ENCODE peak calls at places on chromosomes 1 and 21, in nine cellular contexts. B, Z, R, U, Y, P, A, E and S are unnamed samples.

GRCh38 chr1:156840880-156841279 is 18.0 kb downstream of the INSRR start:
- DNase-seq in Z (no peak), E (no peak), A (no peak), U (no peak), P (no peak), Y (no peak), B (peak), R (no peak), S (no peak)

GRCh38 chr1:15214507-15214906 is 32.5 kb upstream of the FHAD1 start:
- DNase-seq in R (peak), Y (no peak), A (peak), P (no peak), B (no peak), E (no peak), U (no peak), Z (no peak), S (no peak)

GRCh38 chr1:27003745-27004470 is 8.7 kb downstream of the TENT5B start:
- DNase-seq in E (no peak), B (peak), A (no peak), U (no peak), P (no peak), Y (no peak), Z (no peak), R (no peak), S (no peak)

GRCh38 chr1:234722904-234723588 is 113.1 kb upstream of the IRF2BP2 start:
- DNase-seq in E (peak), R (peak), B (peak), P (peak), A (peak), Z (no peak), Y (peak), U (peak), S (no peak)

GRCh38 chr1:39369568-39369967 is 121.9 kb upstream of the BMP8A start:
- DNase-seq in Y (no peak), A (no peak), P (no peak), Z (no peak), B (no peak), U (no peak), R (no peak), E (no peak), S (no peak)

GRCh38 chr21:45383111-45383614 is 21.8 kb upstream of the COL18A1 start:
- DNase-seq in Y (no peak), A (no peak), U (peak), E (no peak), Z (no peak), P (no peak), B (no peak), R (peak), S (no peak)

GRCh38 chr1:237932806-237933205 is 42.1 kb upstream of the ZP4 start:
- DNase-seq in Z (no peak), R (no peak), U (no peak), Y (no peak), B (no peak), E (no peak), A (peak), P (no peak), S (no peak)

GRCh38 chr1:89888480-89889335 is 67.9 kb downstream of the LRRC8D start:
- DNase-seq in P (no peak), A (no peak), Z (no peak), E (no peak), B (no peak), Y (no peak), R (no peak), U (no peak), S (no peak)

GRCh38 chr1:228015276-228016180 is 8.7 kb downstream of the WNT3A start:
- DNase-seq in Y (no peak), U (peak), A (no peak), P (no peak), Z (no peak), B (peak), E (no peak), R (peak), S (peak)

GRCh38 chr1:69982992-69983391 is 222.4 kb downstream of the LRRC40 start:
- DNase-seq in R (no peak), E (no peak), A (peak), B (no peak), Y (no peak), Z (no peak), U (no peak), P (no peak), S (no peak)

GRCh38 chr1:17825273-17826164 is 70.4 kb downstream of the ACTL8 start:
- DNase-seq in E (no peak), Y (no peak), P (no peak), Z (no peak), R (no peak), U (no peak), A (no peak), B (no peak), S (no peak)

GRCh38 chr1:107648071-107648470 is 316.9 kb downstream of the VAV3 start:
- DNase-seq in Z (no peak), U (no peak), Y (no peak), A (peak), B (no peak), P (no peak), E (no peak), R (no peak), S (no peak)

GRCh38 chr1:99970713-99971255 is 988 bp downstream of the SLC35A3 start:
- DNase-seq in P (no peak), Z (no peak), Y (no peak), B (no peak), U (no peak), A (no peak), E (no peak), R (no peak), S (no peak)

GRCh38 chr1:202662081-202662480 is 48.2 kb downstream of the SYT2 start:
- DNase-seq in Z (no peak), A (no peak), R (no peak), B (no peak), E (no peak), U (no peak), Y (no peak), P (no peak), S (no peak)

GRCh38 chr21:29265690-29266479 is 32.8 kb upstream of the BACH1 start:
- DNase-seq in Z (peak), P (peak), R (no peak), E (no peak), B (no peak), Y (no peak), U (no peak), A (no peak), S (no peak)

GRCh38 chr1:54581621-54582035 is 33.6 kb downstream of the ACOT11 start:
- DNase-seq in E (no peak), Y (no peak), Z (no peak), R (peak), P (no peak), B (peak), A (peak), U (no peak), S (no peak)

GRCh38 chr1:14945132-14946010 is 208.2 kb upstream of the TMEM51 start:
- DNase-seq in U (no peak), E (no peak), B (peak), R (peak), P (no peak), A (peak), Y (no peak), Z (no peak), S (no peak)

GRCh38 chr1:116908821-116909510 is 750 bp upstream of the PTGFRN start:
- DNase-seq in B (peak), R (no peak), U (no peak), E (no peak), Y (peak), A (no peak), P (no peak), Z (no peak), S (no peak)

GRCh38 chr1:62435231-62436038 is 1.4 kb upstream of the USP1 start:
- DNase-seq in A (no peak), Z (no peak), E (no peak), U (peak), B (peak), P (no peak), R (peak), Y (peak), S (no peak)

GRCh38 chr1:224640587-224640986 is 24.5 kb downstream of the CNIH3 start:
- DNase-seq in U (no peak), P (no peak), Y (no peak), B (no peak), E (no peak), A (no peak), Z (no peak), R (no peak), S (no peak)

GRCh38 chr1:54798769-54799641 is 2.1 kb downstream of the TTC22 start:
- DNase-seq in E (no peak), A (no peak), U (no peak), Z (no peak), B (no peak), R (no peak), Y (peak), P (no peak), S (no peak)

GRCh38 chr1:156279837-156280236 is 2.8 kb downstream of the SMG5 start:
- DNase-seq in A (no peak), U (no peak), Y (no peak), Z (no peak), R (no peak), E (no peak), B (no peak), P (no peak), S (no peak)

GRCh38 chr21:24824209-24824608 is 783.1 kb downstream of the MRPL39 start:
- DNase-seq in Z (no peak), R (no peak), U (no peak), E (no peak), A (no peak), P (no peak), Y (no peak), B (no peak), S (no peak)

GRCh38 chr1:209839875-209840491 is 12.2 kb downstream of the UTP25 start:
- DNase-seq in R (no peak), U (no peak), B (no peak), P (no peak), A (peak), Y (no peak), E (no peak), Z (no peak), S (no peak)

GRCh38 chr1:234395297-234395696 is 22.0 kb downstream of the COA6 start:
- DNase-seq in B (no peak), A (no peak), E (no peak), Y (no peak), P (no peak), R (no peak), Z (no peak), U (no peak), S (no peak)

GRCh38 chr21:33480481-33481103 is 818 bp upstream of the TMEM50B start:
- DNase-seq in P (no peak), B (no peak), Y (no peak), Z (no peak), A (no peak), U (no peak), R (no peak), E (no peak), S (no peak)

GRCh38 chr1:2233468-2233867 is 5.3 kb downstream of the SKI start:
- DNase-seq in U (no peak), R (no peak), Y (no peak), E (no peak), A (no peak), Z (no peak), P (no peak), B (no peak), S (no peak)

GRCh38 chr21:35963920-35964451 is 96.3 kb downstream of the SETD4 start:
- DNase-seq in E (no peak), B (no peak), P (no peak), U (peak), R (no peak), A (no peak), Z (no peak), Y (no peak), S (no peak)

GRCh38 chr1:159171254-159171687 is at the start of gene CADM3:
- DNase-seq in E (no peak), P (no peak), Z (no peak), R (no peak), B (peak), A (no peak), U (no peak), Y (no peak), S (peak)

GRCh38 chr1:20717452-20718342 is at the start of gene KIF17:
- DNase-seq in U (peak), A (peak), Y (peak), R (peak), P (peak), B (peak), E (peak), Z (peak), S (peak)